ENCODE peak calls at places on chromosomes 13 and 19, in seven cellular contexts. C, E, T, O, G, J and P are unnamed samples.

GRCh38 chr13:83150616-83151307 is 731.5 kb downstream of the SLITRK1 start:
- DNase-seq in G (peak; percentile 9), C (no peak), T (no peak), J (no peak), E (no peak), O (no peak), P (no peak)

GRCh38 chr13:41722684-41723083 is 238.2 kb downstream of the VWA8 start:
- DNase-seq in C (no peak), T (no peak), O (no peak), J (no peak), G (no peak), E (no peak), P (no peak)

GRCh38 chr19:11180346-11180745 is 17.0 kb downstream of the KANK2 start:
- DNase-seq in G (no peak), J (no peak), T (no peak), C (no peak), E (no peak), O (no peak), P (no peak)

GRCh38 chr13:99151516-99151915 is 49.1 kb upstream of the UBAC2 start:
- DNase-seq in G (peak; percentile 35), C (no peak), T (no peak), J (no peak), O (no peak), E (no peak), P (no peak)

GRCh38 chr19:23547156-23547555 is 139.9 kb downstream of the ZNF675 start:
- DNase-seq in C (no peak), J (no peak), T (no peak), G (no peak), E (no peak), O (no peak), P (no peak)

GRCh38 chr19:23986623-23987022 is 71.9 kb downstream of the ZNF726 start:
- DNase-seq in E (no peak), J (no peak), T (no peak), C (no peak), O (no peak), G (no peak), P (no peak)

GRCh38 chr13:24612726-24613125 is 67.5 kb upstream of the ATP12A start:
- DNase-seq in T (no peak), E (no peak), G (no peak), J (no peak), O (no peak), C (no peak), P (no peak)

GRCh38 chr13:89066868-89067466 is 1395.8 kb downstream of the SLITRK5 start:
- DNase-seq in E (peak; percentile 4), J (peak; percentile 36), G (peak; percentile 81), C (peak; percentile 75), O (no peak), T (peak; percentile 26), P (peak; percentile 54)

GRCh38 chr19:47427241-47428176 is 8.2 kb upstream of the MEIS3 start:
- DNase-seq in J (peak; percentile 75), G (peak; percentile 36), O (no peak), T (peak; percentile 64), E (peak; percentile 88), C (peak; percentile 85), P (peak; percentile 80)

GRCh38 chr19:6800991-6801396 is 28.5 kb downstream of the VAV1 start:
- DNase-seq in C (no peak), J (no peak), O (no peak), E (no peak), T (no peak), G (no peak), P (no peak)

GRCh38 chr13:28553971-28554370 is 59.0 kb upstream of the FLT1 start:
- DNase-seq in C (no peak), J (no peak), E (no peak), G (no peak), T (no peak), O (no peak), P (no peak)

GRCh38 chr13:51643114-51643881 is 59.0 kb downstream of the WDFY2 start:
- DNase-seq in C (no peak), T (no peak), O (no peak), G (peak; percentile 81), J (no peak), E (no peak), P (no peak)

GRCh38 chr13:24672141-24673132 is 7.8 kb upstream of the ATP12A start:
- DNase-seq in J (no peak), O (no peak), E (no peak), G (no peak), C (peak; percentile 26), T (no peak), P (no peak)

GRCh38 chr19:5191091-5191490 is 149.5 kb downstream of the PTPRS start:
- DNase-seq in T (no peak), O (no peak), E (no peak), C (no peak), G (no peak), J (no peak), P (no peak)

GRCh38 chr13:23876265-23876664 is 12.9 kb downstream of the MIPEP start:
- DNase-seq in E (peak; percentile 39), J (no peak), G (peak; percentile 46), T (peak; percentile 31), O (no peak), C (no peak), P (no peak)

GRCh38 chr13:73341748-73342147 is 282.9 kb downstream of the KLF5 start:
- DNase-seq in J (no peak), T (no peak), G (no peak), E (peak; percentile 8), C (no peak), O (no peak), P (no peak)

GRCh38 chr19:14272623-14273022 is 66.7 kb upstream of the ADGRL1 start:
- DNase-seq in E (no peak), T (no peak), G (no peak), J (no peak), O (no peak), C (no peak), P (no peak)

GRCh38 chr19:1471514-1472107 is 7.4 kb downstream of the C19orf25 start:
- DNase-seq in E (no peak), T (no peak), C (no peak), G (no peak), O (no peak), J (no peak), P (no peak)

GRCh38 chr13:113397606-113398425 is 33.9 kb upstream of the GRTP1 start:
- DNase-seq in J (no peak), T (no peak), C (peak; percentile 42), G (no peak), O (no peak), E (peak; percentile 43), P (no peak)

GRCh38 chr13:106919638-106920037 is 351.7 kb upstream of the ARGLU1 start:
- DNase-seq in J (no peak), T (no peak), C (no peak), G (no peak), E (no peak), O (no peak), P (no peak)

GRCh38 chr13:44309771-44310767 is 63.6 kb upstream of the SERP2 start:
- DNase-seq in O (peak; percentile 64), J (no peak), E (no peak), C (peak; percentile 41), G (peak; percentile 70), T (no peak), P (peak; percentile 14)

GRCh38 chr13:99614465-99614885 is 113.2 kb downstream of the TM9SF2 start:
- DNase-seq in E (peak; percentile 73), O (no peak), J (no peak), C (no peak), G (no peak), T (peak; percentile 45), P (peak; percentile 32)

GRCh38 chr19:40831502-40832430 is 18.5 kb downstream of the CYP2A6 start:
- DNase-seq in G (peak; percentile 100), J (no peak), O (no peak), C (no peak), T (peak; percentile 59), E (no peak), P (no peak)

GRCh38 chr13:90272356-90272755 is 1075.1 kb upstream of the MIR17HG start:
- DNase-seq in E (no peak), O (no peak), T (no peak), G (peak; percentile 26), C (no peak), J (no peak), P (no peak)

GRCh38 chr19:18418725-18419194 is 438 bp upstream of the SSBP4 start:
- DNase-seq in C (no peak), E (no peak), J (peak; percentile 77), O (no peak), G (no peak), T (peak; percentile 41), P (no peak)

GRCh38 chr13:89380101-89380500 is 1708.9 kb downstream of the SLITRK5 start:
- DNase-seq in E (no peak), O (no peak), J (no peak), C (no peak), T (no peak), G (no peak), P (no peak)

GRCh38 chr19:16066611-16067104 is 9.6 kb upstream of the TPM4 start:
- DNase-seq in J (peak; percentile 57), T (no peak), G (peak; percentile 77), O (no peak), E (no peak), C (no peak), P (peak; percentile 42)

GRCh38 chr19:16068696-16069259 is 7.5 kb upstream of the TPM4 start:
- DNase-seq in G (no peak), T (no peak), C (no peak), O (no peak), J (peak; percentile 10), E (no peak), P (no peak)

GRCh38 chr19:16064209-16064889 is 11.9 kb upstream of the TPM4 start:
- DNase-seq in O (no peak), C (no peak), J (peak; percentile 10), T (no peak), G (no peak), E (no peak), P (no peak)

GRCh38 chr19:16069813-16070365 is 6.4 kb upstream of the TPM4 start:
- DNase-seq in G (no peak), O (no peak), C (no peak), T (no peak), E (no peak), J (peak; percentile 46), P (no peak)

GRCh38 chr19:16067205-16067938 is 8.9 kb upstream of the TPM4 start:
- DNase-seq in O (no peak), E (peak; percentile 64), T (no peak), G (peak; percentile 96), C (no peak), J (peak; percentile 45), P (no peak)
- H3K4me3 ChIP-seq in O (peak overlapping the region; percentile 47), E (no peak overlapping the region), T (no peak overlapping the region), G (peak overlapping the region; percentile 77), C (no peak overlapping the region), J (no peak overlapping the region), P (no peak overlapping the region)

GRCh38 chr19:13244920-13245319 is 94.7 kb downstream of the IER2 start:
- DNase-seq in G (no peak), O (no peak), T (no peak), E (peak; percentile 39), C (no peak), J (no peak), P (no peak)
- H3K27me3 ChIP-seq in G (no peaks in the 10 kb centered on the region), O (no peaks in the 10 kb centered on the region), T (no peaks in the 10 kb centered on the region), E (no peaks in the 10 kb centered on the region), C (no peaks in the 10 kb centered on the region), J (no peaks in the 10 kb centered on the region), P (no peaks in the 10 kb centered on the region)

GRCh38 chr13:110314516-110315245 is 7.6 kb downstream of the COL4A2 start:
- DNase-seq in T (no peak), E (peak; percentile 22), J (no peak), O (no peak), C (peak; percentile 83), G (no peak), P (no peak)
- H3K36me3 ChIP-seq in T (no peaks in the 10 kb centered on the region), E (peaks cover 7% of the 10 kb centered on the region), J (no peaks in the 10 kb centered on the region), O (no peaks in the 10 kb centered on the region), C (no peaks in the 10 kb centered on the region), G (peaks cover 10% of the 10 kb centered on the region), P (no peaks in the 10 kb centered on the region)

GRCh38 chr19:3983542-3983914 is 1.7 kb downstream of the EEF2 start:
- DNase-seq in J (no peak), C (no peak), G (no peak), T (no peak), O (no peak), E (no peak), P (no peak)
- H3K4me3 ChIP-seq in J (peak overlapping the region; percentile 90), C (peak overlapping the region; percentile 85), G (peak overlapping the region; percentile 99), T (peak overlapping the region; percentile 85), O (peak overlapping the region; percentile 100), E (peak overlapping the region; percentile 82), P (peak overlapping the region; percentile 100)